ENCODE peak calls at places on chromosomes 5 and 9, in nine cellular contexts. Z, A, K, C, L, N, V, E and B are unnamed samples.
A peak's percentile ranks its signal among the peaks of the same experiment; 100 is the strongest.

GRCh38 chr9:20043035-20043434 is 254.2 kb upstream of the SLC24A2 start:
- DNase-seq in Z (no peak), A (no peak), K (no peak), C (no peak), L (no peak), N (no peak), V (no peak), E (no peak), B (no peak)

GRCh38 chr9:105243015-105243686 is 1.3 kb upstream of the SLC44A1 start:
- DNase-seq in Z (peak; percentile 69), A (no peak), K (no peak), C (no peak), L (no peak), N (no peak), V (peak; percentile 61), E (no peak), B (no peak)

GRCh38 chr5:178418471-178419010 is 171.7 kb downstream of the COL23A1 start:
- DNase-seq in Z (no peak), A (peak; percentile 20), K (no peak), C (peak; percentile 47), L (no peak), N (no peak), V (no peak), E (no peak), B (no peak)

GRCh38 chr9:111179577-111179976 is 141.3 kb upstream of the LPAR1 start:
- DNase-seq in Z (no peak), A (no peak), K (no peak), C (no peak), L (no peak), N (no peak), V (no peak), E (no peak), B (no peak)

GRCh38 chr5:147613359-147613758 is 103.5 kb upstream of the DPYSL3 start:
- DNase-seq in Z (peak; percentile 83), A (no peak), K (peak; percentile 19), C (no peak), L (no peak), N (no peak), V (no peak), E (no peak), B (no peak)

GRCh38 chr9:116806075-116806474 is 119.0 kb downstream of the TRIM32 start:
- DNase-seq in Z (peak; percentile 28), A (no peak), K (no peak), C (no peak), L (no peak), N (peak; percentile 88), V (no peak), E (no peak), B (no peak)

GRCh38 chr5:120808135-120808534 is 344.0 kb downstream of the PRR16 start:
- DNase-seq in Z (peak; percentile 47), A (no peak), K (no peak), C (no peak), L (no peak), N (no peak), V (no peak), E (no peak), B (no peak)

GRCh38 chr5:39164529-39165402 is 54.6 kb downstream of the FYB1 start:
- DNase-seq in Z (peak; percentile 7), A (no peak), K (no peak), C (no peak), L (no peak), N (no peak), V (no peak), E (peak; percentile 40), B (no peak)

GRCh38 chr9:92976436-92976835 is 29.1 kb downstream of the FGD3 start:
- DNase-seq in Z (no peak), A (no peak), K (no peak), C (no peak), L (no peak), N (no peak), V (no peak), E (no peak), B (peak; percentile 66)

GRCh38 chr5:133995903-133996563 is 8.7 kb downstream of the VDAC1 start:
- DNase-seq in Z (peak; percentile 29), A (no peak), K (no peak), C (no peak), L (no peak), N (no peak), V (no peak), E (no peak), B (peak; percentile 67)

GRCh38 chr5:76982450-76982849 is 29.6 kb downstream of the CRHBP start:
- DNase-seq in Z (no peak), A (no peak), K (no peak), C (no peak), L (no peak), N (no peak), V (no peak), E (no peak), B (no peak)

GRCh38 chr5:79612667-79613190 is 488 bp downstream of the TENT2 start:
- DNase-seq in Z (no peak), A (no peak), K (no peak), C (no peak), L (no peak), N (no peak), V (peak; percentile 8), E (no peak), B (no peak)

GRCh38 chr5:143311428-143311827 is 92.1 kb downstream of the NR3C1 start:
- DNase-seq in Z (peak; percentile 96), A (no peak), K (peak; percentile 5), C (no peak), L (no peak), N (no peak), V (no peak), E (no peak), B (no peak)

GRCh38 chr5:39138182-39138487 is 63.9 kb upstream of the RICTOR start:
- DNase-seq in Z (peak; percentile 14), A (no peak), K (no peak), C (no peak), L (no peak), N (no peak), V (no peak), E (no peak), B (no peak)

GRCh38 chr9:129287595-129288305 is 109.7 kb upstream of the IER5L start:
- DNase-seq in Z (no peak), A (peak; percentile 40), K (no peak), C (peak; percentile 61), L (no peak), N (peak; percentile 42), V (no peak), E (no peak), B (peak; percentile 67)

GRCh38 chr5:426392-426976 is 16.5 kb upstream of the EXOC3 start:
- DNase-seq in Z (no peak), A (no peak), K (no peak), C (no peak), L (no peak), N (no peak), V (no peak), E (no peak), B (no peak)

GRCh38 chr5:73791389-73791788 is 165.4 kb downstream of the ARHGEF28 start:
- DNase-seq in Z (no peak), A (no peak), K (no peak), C (no peak), L (no peak), N (no peak), V (no peak), E (no peak), B (no peak)

GRCh38 chr9:135905380-135906282 is 1.7 kb downstream of the CAMSAP1 start:
- DNase-seq in Z (no peak), A (no peak), K (no peak), C (no peak), L (no peak), N (no peak), V (no peak), E (no peak), B (peak; percentile 70)

GRCh38 chr9:2153599-2154217 is 138.6 kb downstream of the SMARCA2 start:
- DNase-seq in Z (no peak), A (no peak), K (no peak), C (no peak), L (no peak), N (no peak), V (no peak), E (no peak), B (no peak)

GRCh38 chr9:127853312-127854168 is 918 bp downstream of the ENG start:
- DNase-seq in Z (peak; percentile 48), A (peak; percentile 69), K (peak; percentile 51), C (no peak), L (no peak), N (peak; percentile 54), V (peak; percentile 44), E (no peak), B (no peak)